ENCODE peak calls at places on chromosomes 16 and 17, in seven cellular contexts. N is activated T-cell treated with anti-CD3 and anti-CD28 coated beads, Interleukin-2, amount 50 U/mL, for 48 hours; L is cardiac septum; W is neural progenitor cell; I is CD4-positive, alpha-beta T cell; U is neuronal stem cell; M is fibroblast of mammary gland. G is an unnamed sample.

GRCh38 chr17:12415031-12415430 is 250.7 kb upstream of the MYOCD start:
- DNase-seq in N (no peak), L (no peak), W (no peak), I (no peak), U (no peak), M (peak), G (no peak)

GRCh38 chr16:73047536-73048291 is at the start of gene ZFHX3:
- DNase-seq in N (peak), L (no peak), W (peak), I (no peak), U (no peak), M (no peak), G (peak)

GRCh38 chr17:79993390-79994221 is 42.1 kb downstream of the TBC1D16 start:
- DNase-seq in N (peak), L (peak), W (peak), I (no peak), U (no peak), M (peak), G (peak)

GRCh38 chr16:70472786-70473433 is 18.5 kb downstream of the FCSK start:
- DNase-seq in N (no peak), L (no peak), W (no peak), I (no peak), U (no peak), M (no peak), G (no peak)

GRCh38 chr17:66904760-66905637 is 59.5 kb upstream of the CACNG4 start:
- DNase-seq in N (no peak), L (peak), W (no peak), I (no peak), U (no peak), M (peak), G (no peak)

GRCh38 chr17:16986391-16986790 is 14.5 kb upstream of the TNFRSF13B start:
- DNase-seq in N (no peak), L (peak), W (no peak), I (no peak), U (no peak), M (peak), G (no peak)

GRCh38 chr16:88804173-88804551 is 573 bp downstream of the CDT1 start:
- DNase-seq in N (peak), L (no peak), W (no peak), I (no peak), U (no peak), M (no peak), G (no peak)

GRCh38 chr17:57941384-57942370 is 13.5 kb downstream of the CUEDC1 start:
- DNase-seq in N (no peak), L (no peak), W (no peak), I (no peak), U (no peak), M (no peak), G (no peak)

GRCh38 chr17:40187238-40187637 is 10.0 kb downstream of the RAPGEFL1 start:
- DNase-seq in N (no peak), L (no peak), W (no peak), I (no peak), U (no peak), M (no peak), G (no peak)

GRCh38 chr16:89020925-89021595 is 44.1 kb upstream of the CBFA2T3 start:
- DNase-seq in N (no peak), L (no peak), W (no peak), I (no peak), U (no peak), M (no peak), G (no peak)

GRCh38 chr16:359871-360697 is 7.6 kb upstream of the AXIN1 start:
- DNase-seq in N (no peak), L (no peak), W (peak), I (no peak), U (no peak), M (no peak), G (no peak)

GRCh38 chr17:61510991-61511390 is 58.8 kb downstream of the TBX4 start:
- DNase-seq in N (no peak), L (no peak), W (no peak), I (no peak), U (no peak), M (no peak), G (no peak)

G was measured in sciatic nerve.